ENCODE peak calls at places on chromosome 22, in five cellular contexts. D is brain microvascular endothelial cell, Q is thoracic aorta, V is iPS DF 19.7, M is left kidney. L is an unnamed sample.
A peak's percentile ranks its signal among the peaks of the same experiment; 100 is the strongest.

GRCh38 chr22:49600891-49601431 is 226.7 kb downstream of the BRD1 start:
- DNase-seq in Q (no peak), V (no peak), M (no peak), D (no peak), L (peak; percentile 58)

GRCh38 chr22:26461188-26461810 is 22.3 kb downstream of the HPS4 start:
- DNase-seq in V (no peak), M (peak; percentile 78), Q (no peak), D (peak; percentile 20), L (no peak)

GRCh38 chr22:42268852-42269406 is 1.5 kb downstream of the TCF20 start:
- DNase-seq in M (no peak), D (no peak), Q (no peak), V (no peak), L (no peak)

GRCh38 chr22:40067639-40068038 is 72.9 kb downstream of the FAM83F start:
- DNase-seq in D (no peak), Q (no peak), M (no peak), V (no peak), L (no peak)

GRCh38 chr22:27602390-27602789 is 199.2 kb downstream of the MN1 start:
- DNase-seq in D (no peak), V (no peak), M (no peak), Q (no peak), L (no peak)

GRCh38 chr22:50087646-50088045 is 2.2 kb upstream of the MOV10L1 start:
- DNase-seq in D (no peak), Q (no peak), M (no peak), V (no peak), L (no peak)

GRCh38 chr22:45183974-45184373 is 20.2 kb downstream of the NUP50 start:
- DNase-seq in D (no peak), V (no peak), Q (no peak), M (no peak), L (no peak)

GRCh38 chr22:47710135-47710534 is 947.7 kb downstream of the TBC1D22A start:
- DNase-seq in D (no peak), M (no peak), V (no peak), Q (no peak), L (no peak)

GRCh38 chr22:46628756-46629155 is 8.6 kb downstream of the GRAMD4 start:
- DNase-seq in Q (no peak), M (no peak), V (no peak), D (no peak), L (no peak)

GRCh38 chr22:18118345-18118915 is 7.8 kb downstream of the TUBA8 start:
- DNase-seq in V (no peak), Q (no peak), D (no peak), M (no peak), L (no peak)

GRCh38 chr22:37549704-37550059 is 10.6 kb upstream of the CDC42EP1 start:
- DNase-seq in D (no peak), V (no peak), M (peak; percentile 91), Q (no peak), L (no peak)

GRCh38 chr22:26821854-26822253 is 164.5 kb downstream of the MIAT start:
- DNase-seq in M (no peak), Q (no peak), V (no peak), D (no peak), L (no peak)

GRCh38 chr22:42313804-42314581 is 43.5 kb upstream of the TCF20 start:
- DNase-seq in M (peak; percentile 87), Q (no peak), V (peak; percentile 85), D (peak; percentile 4), L (no peak)

GRCh38 chr22:25232301-25232700 is 12.9 kb downstream of the CRYBB2 start:
- DNase-seq in D (no peak), M (no peak), V (no peak), Q (no peak), L (no peak)

GRCh38 chr22:19576460-19577421 is 52.5 kb upstream of the CLDN5 start:
- DNase-seq in M (no peak), V (no peak), D (peak; percentile 78), Q (no peak), L (no peak)

GRCh38 chr22:37484115-37485005 is 1.8 kb downstream of the MFNG start:
- DNase-seq in Q (no peak), M (peak; percentile 76), D (no peak), V (no peak), L (peak; percentile 93)

GRCh38 chr22:20316844-20317401 is 2.9 kb downstream of the DGCR6L start:
- DNase-seq in Q (no peak), V (no peak), M (no peak), D (no peak), L (no peak)

GRCh38 chr22:19880786-19881569 is 26.3 kb upstream of the GNB1L start:
- DNase-seq in M (peak; percentile 94), Q (no peak), D (peak; percentile 98), V (peak; percentile 96), L (no peak)

GRCh38 chr22:42856865-42857704 is at the start of gene ARFGAP3:
- DNase-seq in D (peak; percentile 81), V (peak; percentile 38), Q (peak; percentile 56), M (peak; percentile 97), L (peak; percentile 83)

GRCh38 chr22:50737728-50738648 is at the start of gene ACR:
- DNase-seq in Q (no peak), V (no peak), M (no peak), D (no peak), L (no peak)